ENCODE peak calls at places on chromosomes 7 and 10, in ten cellular contexts. I is body of pancreas, L is foreskin keratinocyte, Q is tibial artery, M is K562, S is left ventricle myocardium inferior, V is stomach, O is spleen, R is cardiac muscle cell, Y is PC-3. D is an unnamed sample.
A peak's percentile ranks its signal among the peaks of the same experiment; 100 is the strongest.

GRCh38 chr10:102397222-102398171 is 2.0 kb downstream of the NFKB2 start:
- DNase-seq in V (no peak), R (no peak), I (no peak), S (no peak), O (no peak), Y (no peak), L (no peak), M (no peak), Q (no peak), D (no peak)

GRCh38 chr7:105932835-105933477 is 30.1 kb upstream of the CDHR3 start:
- DNase-seq in I (no peak), R (peak; percentile 79), L (peak; percentile 24), Q (no peak), V (no peak), S (no peak), M (no peak), O (no peak), Y (no peak), D (no peak)

GRCh38 chr7:93147358-93147757 is 827 bp downstream of the SAMD9L start:
- DNase-seq in I (peak; percentile 18), O (peak; percentile 64), R (peak; percentile 68), Y (peak; percentile 41), S (peak; percentile 18), Q (no peak), V (peak; percentile 27), L (peak; percentile 27), M (peak; percentile 26), D (no peak)

GRCh38 chr10:126160971-126161630 is 227.2 kb downstream of the ADAM12 start:
- DNase-seq in Q (no peak), R (peak; percentile 58), O (no peak), V (no peak), S (no peak), Y (peak; percentile 22), M (peak; percentile 1), L (peak; percentile 26), I (no peak), D (no peak)

GRCh38 chr7:82605247-82605864 is 161.8 kb upstream of the CACNA2D1 start:
- DNase-seq in M (peak; percentile 47), I (no peak), V (no peak), Y (peak; percentile 59), L (peak; percentile 32), R (peak; percentile 72), Q (no peak), S (no peak), O (no peak), D (no peak)

GRCh38 chr7:50632561-50633413 is 67.6 kb upstream of the DDC start:
- DNase-seq in Y (peak; percentile 69), I (peak; percentile 63), L (peak; percentile 51), V (peak; percentile 62), M (peak; percentile 78), R (peak; percentile 74), O (no peak), S (no peak), Q (peak; percentile 60), D (no peak)

GRCh38 chr10:119502214-119502613 is 40.3 kb downstream of the RGS10 start:
- DNase-seq in I (no peak), M (no peak), O (peak; percentile 89), S (no peak), R (no peak), L (no peak), Y (no peak), V (peak; percentile 32), Q (no peak), D (no peak)

GRCh38 chr10:123318516-123318915 is 164.3 kb downstream of the BUB3 start:
- DNase-seq in Q (no peak), Y (no peak), M (no peak), S (no peak), V (no peak), O (no peak), R (no peak), I (no peak), L (no peak), D (no peak)

GRCh38 chr7:10138087-10138854 is 835.4 kb upstream of the PHF14 start:
- DNase-seq in O (no peak), M (no peak), I (no peak), S (no peak), V (no peak), L (no peak), Q (no peak), R (no peak), Y (no peak), D (no peak)

GRCh38 chr7:99409814-99410213 is 1.0 kb downstream of the BUD31 start:
- DNase-seq in R (no peak), Y (no peak), I (no peak), S (no peak), O (no peak), M (peak; percentile 35), Q (no peak), L (no peak), V (no peak), D (no peak)

GRCh38 chr7:4574851-4575250 is 107.2 kb upstream of the FOXK1 start:
- DNase-seq in V (no peak), Y (no peak), M (no peak), L (no peak), O (no peak), S (no peak), I (no peak), R (no peak), Q (no peak), D (no peak)

GRCh38 chr10:35349389-35349915 is 13.1 kb downstream of the CCNY start:
- DNase-seq in V (no peak), R (no peak), L (no peak), Q (no peak), O (no peak), M (no peak), Y (no peak), S (no peak), I (no peak), D (no peak)

GRCh38 chr10:133087679-133088523 is at the start of gene ADGRA1:
- DNase-seq in O (no peak), L (no peak), R (no peak), I (no peak), M (no peak), S (no peak), V (no peak), Y (no peak), Q (no peak), D (peak; percentile 77)

GRCh38 chr10:43197834-43198681 is 59.8 kb downstream of the CSGALNACT2 start:
- DNase-seq in L (no peak), Q (peak; percentile 38), I (peak; percentile 5), V (peak; percentile 25), Y (peak; percentile 49), M (peak; percentile 42), O (peak; percentile 76), R (peak; percentile 15), S (no peak), D (peak; percentile 63)

GRCh38 chr7:84196007-84196551 is 1.5 kb upstream of the SEMA3A start:
- DNase-seq in I (no peak), S (no peak), V (no peak), M (no peak), O (no peak), L (no peak), R (peak; percentile 66), Q (no peak), Y (no peak), D (no peak)

GRCh38 chr10:93548376-93549071 is 17.9 kb upstream of the FFAR4 start:
- DNase-seq in Y (peak; percentile 91), I (no peak), L (no peak), R (no peak), Q (no peak), M (no peak), V (no peak), S (no peak), O (no peak), D (no peak)

GRCh38 chr10:71864861-71865473 is 13.9 kb upstream of the PSAP start:
- DNase-seq in O (peak; percentile 48), M (no peak), R (peak; percentile 65), L (peak; percentile 19), S (no peak), Y (peak; percentile 40), V (no peak), I (no peak), Q (no peak), D (no peak)

DNA sequence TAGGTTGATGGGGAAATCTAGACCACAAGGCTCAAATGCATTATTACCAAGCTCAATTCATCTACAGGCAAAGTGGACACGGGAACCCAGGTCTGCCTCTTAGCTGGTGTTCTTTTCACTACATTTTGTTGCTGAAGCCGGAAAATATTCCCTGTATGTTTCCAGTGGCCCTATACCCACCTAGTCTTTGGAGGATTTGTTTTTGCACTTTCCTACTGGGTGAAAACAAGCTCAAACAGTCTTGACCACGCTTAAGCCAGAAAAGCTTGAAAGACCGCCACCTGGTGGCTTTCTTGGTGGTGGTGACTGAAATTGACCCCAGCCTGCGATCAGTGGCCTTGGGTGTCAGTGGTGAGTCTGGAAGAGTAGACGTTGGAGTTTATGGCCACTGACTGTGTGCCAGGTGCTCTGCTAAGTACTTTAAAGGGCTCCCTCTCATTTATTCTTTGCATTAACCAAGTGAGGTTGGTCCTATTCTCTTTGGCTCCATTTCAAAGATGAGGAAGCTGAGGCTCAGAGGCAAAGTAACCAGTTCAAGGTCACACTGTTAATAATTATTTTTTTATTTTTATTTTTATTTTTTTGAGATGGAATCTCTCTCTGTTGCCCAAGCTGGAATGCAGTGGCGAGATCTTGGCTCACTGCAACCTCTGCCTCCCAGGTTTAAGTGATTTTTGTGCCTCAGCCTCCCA is 11.1 kb upstream of the CRTAC1 start:
- DNase-seq in R (peak; percentile 74), V (peak; percentile 68), Y (peak; percentile 68), L (peak; percentile 38), Q (peak; percentile 71), I (peak; percentile 69), M (peak; percentile 67), S (peak; percentile 44), O (no peak), D (peak; percentile 43)
- H3K27me3 ChIP-seq in R (peaks cover 60% of the 10 kb centered on the region), V (peaks cover 55% of the 10 kb centered on the region), Y (peaks cover 37% of the 10 kb centered on the region), L (peaks cover 75% of the 10 kb centered on the region), Q (no peaks in the 10 kb centered on the region), I (no peaks in the 10 kb centered on the region), M (peaks cover 57% of the 10 kb centered on the region), S (peaks cover 77% of the 10 kb centered on the region), O (peaks cover 20% of the 10 kb centered on the region), D (peaks cover 64% of the 10 kb centered on the region)

GRCh38 chr10:80177781-80178636 is 27.3 kb downstream of the ANXA11 start:
- DNase-seq in I (no peak), R (peak; percentile 68), S (no peak), O (no peak), M (no peak), Q (no peak), Y (no peak), V (no peak), L (no peak), D (no peak)
- H3K27ac ChIP-seq in I (peak overlapping the region; percentile 21), R (no peak overlapping the region), S (peak overlapping the region; percentile 59), O (no peak overlapping the region), M (no peak overlapping the region), Q (peak overlapping the region; percentile 4), Y (no peak overlapping the region), V (peak overlapping the region; percentile 20), L (no peak overlapping the region), D (no peak overlapping the region)

GRCh38 chr7:17646181-17646956 is 293.9 kb downstream of the SNX13 start:
- DNase-seq in V (no peak), S (no peak), O (no peak), L (peak; percentile 61), Q (no peak), Y (peak; percentile 54), I (no peak), R (peak; percentile 75), M (no peak), D (no peak)
- TF ChIP-seq CTCF in V (no peak), S (peak; percentile 46), O (no peak), L (peak; percentile 68), Q (peak; percentile 20), Y (peak; percentile 77), I (peak; percentile 25), R (peak; percentile 53), M (no peak), D (peak; percentile 35)

DNA sequence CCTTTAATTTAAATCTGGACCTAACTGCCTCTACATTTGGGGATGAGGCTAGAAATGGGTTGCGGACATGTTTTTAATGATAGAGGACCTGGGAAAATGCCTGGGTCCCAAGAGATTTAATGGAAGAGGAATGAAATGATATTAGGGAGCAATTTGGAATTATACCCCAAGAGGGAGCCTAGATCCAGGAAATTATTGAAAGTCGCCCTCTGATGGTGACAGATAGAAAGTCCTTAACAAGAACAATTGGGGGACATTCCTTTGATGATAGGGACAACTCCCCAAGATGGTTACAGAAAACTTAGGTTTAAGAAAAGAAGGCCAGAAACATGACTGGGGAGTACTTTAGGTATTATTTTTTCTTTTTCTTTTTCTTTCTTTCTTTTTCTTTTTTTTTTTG is 9.5 kb upstream of the TSGA13 start:
- DNase-seq in L (peak; percentile 8), O (no peak), M (peak; percentile 62), Q (no peak), S (no peak), Y (peak; percentile 57), R (peak; percentile 54), V (no peak), I (no peak), D (no peak)
- H3K27me3 ChIP-seq in L (peaks cover 14% of the 10 kb centered on the region), O (no peaks in the 10 kb centered on the region), M (no peaks in the 10 kb centered on the region), Q (no peaks in the 10 kb centered on the region), S (no peaks in the 10 kb centered on the region), Y (no peaks in the 10 kb centered on the region), R (peaks cover 4% of the 10 kb centered on the region), V (no peaks in the 10 kb centered on the region), I (no peaks in the 10 kb centered on the region), D (no peaks in the 10 kb centered on the region)